ENCODE peak calls at places on chromosomes 2 and 18, in eight cellular contexts. One of them, this sample, is unnamed.

GRCh38 chr2:17539596-17539992 is 902 bp upstream of the VSNL1 start:
- DNase-seq in substantia nigra: no peak
- DNase-seq in CD8-positive, alpha-beta memory T cell: no peak
- DNase-seq in transverse colon: peak; percentile 63
- DNase-seq in IMR-90: no peak
- DNase-seq in prostate gland: no peak
- DNase-seq in OCI-LY7: no peak
- DNase-seq in HCT116: peak; percentile 62
- DNase-seq in this sample: no peak

GRCh38 chr18:55502346-55502710 is 85.7 kb downstream of the TCF4 start:
- DNase-seq in transverse colon: no peak
- DNase-seq in CD8-positive, alpha-beta memory T cell: no peak
- DNase-seq in substantia nigra: no peak
- DNase-seq in prostate gland: no peak
- DNase-seq in IMR-90: no peak
- DNase-seq in HCT116: no peak
- DNase-seq in OCI-LY7: no peak
- DNase-seq in this sample: no peak

GRCh38 chr2:30310955-30311354 is 79.6 kb downstream of the LBH start:
- DNase-seq in IMR-90: no peak
- DNase-seq in CD8-positive, alpha-beta memory T cell: no peak
- DNase-seq in substantia nigra: no peak
- DNase-seq in OCI-LY7: peak; percentile 82
- DNase-seq in HCT116: no peak
- DNase-seq in prostate gland: no peak
- DNase-seq in transverse colon: peak; percentile 42
- DNase-seq in this sample: no peak

GRCh38 chr2:189204322-189204941 is 24.9 kb upstream of the COL5A2 start:
- DNase-seq in OCI-LY7: no peak
- DNase-seq in HCT116: peak; percentile 22
- DNase-seq in substantia nigra: no peak
- DNase-seq in prostate gland: no peak
- DNase-seq in IMR-90: peak; percentile 67
- DNase-seq in CD8-positive, alpha-beta memory T cell: no peak
- DNase-seq in transverse colon: no peak
- DNase-seq in this sample: no peak

GRCh38 chr18:77103991-77104521 is 28.5 kb downstream of the MBP start:
- DNase-seq in prostate gland: no peak
- DNase-seq in IMR-90: no peak
- DNase-seq in HCT116: no peak
- DNase-seq in OCI-LY7: no peak
- DNase-seq in transverse colon: no peak
- DNase-seq in CD8-positive, alpha-beta memory T cell: no peak
- DNase-seq in substantia nigra: no peak
- DNase-seq in this sample: no peak

GRCh38 chr2:84884396-84884795 is 3.5 kb upstream of the TRABD2A start:
- DNase-seq in prostate gland: no peak
- DNase-seq in IMR-90: no peak
- DNase-seq in OCI-LY7: no peak
- DNase-seq in substantia nigra: no peak
- DNase-seq in transverse colon: no peak
- DNase-seq in CD8-positive, alpha-beta memory T cell: no peak
- DNase-seq in HCT116: no peak
- DNase-seq in this sample: no peak

GRCh38 chr18:46161721-46162421 is 57.7 kb downstream of the HAUS1 start:
- DNase-seq in transverse colon: no peak
- DNase-seq in IMR-90: no peak
- DNase-seq in HCT116: no peak
- DNase-seq in CD8-positive, alpha-beta memory T cell: no peak
- DNase-seq in substantia nigra: no peak
- DNase-seq in OCI-LY7: no peak
- DNase-seq in prostate gland: no peak
- DNase-seq in this sample: no peak

GRCh38 chr2:151483546-151483945 is 73.8 kb downstream of the RIF1 start:
- DNase-seq in CD8-positive, alpha-beta memory T cell: no peak
- DNase-seq in substantia nigra: no peak
- DNase-seq in OCI-LY7: no peak
- DNase-seq in prostate gland: no peak
- DNase-seq in transverse colon: no peak
- DNase-seq in HCT116: no peak
- DNase-seq in IMR-90: no peak
- DNase-seq in this sample: no peak

GRCh38 chr2:203934006-203934632 is 2.4 kb upstream of the ICOS start:
- DNase-seq in prostate gland: no peak
- DNase-seq in IMR-90: no peak
- DNase-seq in HCT116: no peak
- DNase-seq in transverse colon: no peak
- DNase-seq in OCI-LY7: no peak
- DNase-seq in substantia nigra: no peak
- DNase-seq in CD8-positive, alpha-beta memory T cell: peak; percentile 43
- DNase-seq in this sample: no peak

GRCh38 chr18:34661464-34662087 is 48.5 kb upstream of the DTNA start:
- DNase-seq in IMR-90: peak; percentile 51
- DNase-seq in CD8-positive, alpha-beta memory T cell: no peak
- DNase-seq in prostate gland: no peak
- DNase-seq in substantia nigra: no peak
- DNase-seq in transverse colon: no peak
- DNase-seq in OCI-LY7: peak; percentile 30
- DNase-seq in HCT116: peak; percentile 33
- DNase-seq in this sample: no peak

GRCh38 chr2:27966466-27966865 is 75.9 kb downstream of the BABAM2 start:
- DNase-seq in OCI-LY7: no peak
- DNase-seq in CD8-positive, alpha-beta memory T cell: no peak
- DNase-seq in substantia nigra: no peak
- DNase-seq in HCT116: no peak
- DNase-seq in transverse colon: no peak
- DNase-seq in prostate gland: peak; percentile 53
- DNase-seq in IMR-90: peak; percentile 15
- DNase-seq in this sample: no peak

GRCh38 chr2:16335606-16335930 is 330.1 kb downstream of the CYRIA start:
- DNase-seq in substantia nigra: no peak
- DNase-seq in transverse colon: no peak
- DNase-seq in CD8-positive, alpha-beta memory T cell: no peak
- DNase-seq in IMR-90: no peak
- DNase-seq in OCI-LY7: no peak
- DNase-seq in HCT116: no peak
- DNase-seq in prostate gland: no peak
- DNase-seq in this sample: no peak

GRCh38 chr2:175167076-175167791 is 769 bp downstream of the ATF2 start:
- DNase-seq in HCT116: no peak
- DNase-seq in prostate gland: no peak
- DNase-seq in OCI-LY7: peak; percentile 23
- DNase-seq in CD8-positive, alpha-beta memory T cell: no peak
- DNase-seq in substantia nigra: no peak
- DNase-seq in transverse colon: peak; percentile 33
- DNase-seq in IMR-90: no peak
- DNase-seq in this sample: no peak

GRCh38 chr2:80396276-80396675 is 91.7 kb upstream of the LRRTM1 start:
- DNase-seq in substantia nigra: no peak
- DNase-seq in prostate gland: no peak
- DNase-seq in HCT116: no peak
- DNase-seq in OCI-LY7: no peak
- DNase-seq in IMR-90: no peak
- DNase-seq in CD8-positive, alpha-beta memory T cell: no peak
- DNase-seq in transverse colon: no peak
- DNase-seq in this sample: no peak

GRCh38 chr2:20616341-20616871 is 34.5 kb downstream of the HS1BP3 start:
- DNase-seq in CD8-positive, alpha-beta memory T cell: no peak
- DNase-seq in transverse colon: no peak
- DNase-seq in IMR-90: no peak
- DNase-seq in OCI-LY7: no peak
- DNase-seq in prostate gland: no peak
- DNase-seq in substantia nigra: no peak
- DNase-seq in HCT116: no peak
- DNase-seq in this sample: no peak

GRCh38 chr2:160241251-160242137 is 41.4 kb upstream of the ITGB6 start:
- DNase-seq in CD8-positive, alpha-beta memory T cell: no peak
- DNase-seq in OCI-LY7: no peak
- DNase-seq in prostate gland: peak; percentile 61
- DNase-seq in substantia nigra: no peak
- DNase-seq in HCT116: peak; percentile 56
- DNase-seq in IMR-90: peak; percentile 81
- DNase-seq in transverse colon: peak; percentile 65
- DNase-seq in this sample: no peak

GRCh38 chr2:8225257-8225656 is 456.6 kb upstream of the ID2 start:
- DNase-seq in IMR-90: no peak
- DNase-seq in prostate gland: no peak
- DNase-seq in OCI-LY7: no peak
- DNase-seq in transverse colon: no peak
- DNase-seq in HCT116: no peak
- DNase-seq in substantia nigra: no peak
- DNase-seq in CD8-positive, alpha-beta memory T cell: no peak
- DNase-seq in this sample: no peak

GRCh38 chr2:232931636-232932035 is 61.6 kb downstream of the SNORC start:
- DNase-seq in prostate gland: no peak
- DNase-seq in IMR-90: no peak
- DNase-seq in substantia nigra: no peak
- DNase-seq in CD8-positive, alpha-beta memory T cell: no peak
- DNase-seq in OCI-LY7: no peak
- DNase-seq in HCT116: no peak
- DNase-seq in transverse colon: no peak
- DNase-seq in this sample: no peak

GRCh38 chr2:239164281-239164871 is 236.4 kb downstream of the HDAC4 start:
- DNase-seq in transverse colon: no peak
- DNase-seq in IMR-90: no peak
- DNase-seq in prostate gland: no peak
- DNase-seq in CD8-positive, alpha-beta memory T cell: peak; percentile 35
- DNase-seq in HCT116: no peak
- DNase-seq in substantia nigra: no peak
- DNase-seq in OCI-LY7: no peak
- DNase-seq in this sample: no peak

GRCh38 chr2:135168119-135168872 is 116.2 kb downstream of the RAB3GAP1 start:
- DNase-seq in transverse colon: no peak
- DNase-seq in OCI-LY7: no peak
- DNase-seq in substantia nigra: no peak
- DNase-seq in prostate gland: no peak
- DNase-seq in CD8-positive, alpha-beta memory T cell: no peak
- DNase-seq in HCT116: no peak
- DNase-seq in IMR-90: no peak
- DNase-seq in this sample: no peak

GRCh38 chr2:186339716-186340115 is 146.3 kb upstream of the ZC3H15 start:
- DNase-seq in substantia nigra: no peak
- DNase-seq in prostate gland: no peak
- DNase-seq in OCI-LY7: no peak
- DNase-seq in HCT116: no peak
- DNase-seq in CD8-positive, alpha-beta memory T cell: no peak
- DNase-seq in transverse colon: no peak
- DNase-seq in IMR-90: peak; percentile 26
- DNase-seq in this sample: no peak

GRCh38 chr2:127089466-127090235 is 17.3 kb downstream of the BIN1 start:
- DNase-seq in prostate gland: no peak
- DNase-seq in CD8-positive, alpha-beta memory T cell: no peak
- DNase-seq in OCI-LY7: no peak
- DNase-seq in HCT116: no peak
- DNase-seq in IMR-90: no peak
- DNase-seq in substantia nigra: no peak
- DNase-seq in transverse colon: no peak
- DNase-seq in this sample: no peak

GRCh38 chr2:41904459-41904858 is 143.4 kb upstream of the PKDCC start:
- DNase-seq in CD8-positive, alpha-beta memory T cell: no peak
- DNase-seq in OCI-LY7: no peak
- DNase-seq in HCT116: no peak
- DNase-seq in IMR-90: no peak
- DNase-seq in transverse colon: no peak
- DNase-seq in substantia nigra: no peak
- DNase-seq in prostate gland: no peak
- DNase-seq in this sample: no peak

GRCh38 chr2:230823264-230823964 is 41.3 kb upstream of the ITM2C start:
- DNase-seq in OCI-LY7: no peak
- DNase-seq in CD8-positive, alpha-beta memory T cell: no peak
- DNase-seq in prostate gland: no peak
- DNase-seq in transverse colon: no peak
- DNase-seq in IMR-90: no peak
- DNase-seq in substantia nigra: no peak
- DNase-seq in HCT116: no peak
- DNase-seq in this sample: no peak
- H3K27ac ChIP-seq in OCI-LY7: no peak overlapping the region
- H3K27ac ChIP-seq in CD8-positive, alpha-beta memory T cell: no peak overlapping the region
- H3K27ac ChIP-seq in prostate gland: no peak overlapping the region
- H3K27ac ChIP-seq in transverse colon: no peak overlapping the region
- H3K27ac ChIP-seq in IMR-90: no peak overlapping the region
- H3K27ac ChIP-seq in substantia nigra: no peak overlapping the region
- H3K27ac ChIP-seq in HCT116: no peak overlapping the region
- H3K27ac ChIP-seq in this sample: no peak overlapping the region

GRCh38 chr2:60366178-60366577 is 187.3 kb downstream of the BCL11A start:
- DNase-seq in transverse colon: peak; percentile 25
- DNase-seq in substantia nigra: no peak
- DNase-seq in prostate gland: no peak
- DNase-seq in OCI-LY7: peak; percentile 89
- DNase-seq in CD8-positive, alpha-beta memory T cell: no peak
- DNase-seq in HCT116: no peak
- DNase-seq in IMR-90: no peak
- DNase-seq in this sample: no peak
- H3K27ac ChIP-seq in transverse colon: no peak overlapping the region
- H3K27ac ChIP-seq in substantia nigra: no peak overlapping the region
- H3K27ac ChIP-seq in prostate gland: no peak overlapping the region
- H3K27ac ChIP-seq in OCI-LY7: peak overlapping the region; percentile 85
- H3K27ac ChIP-seq in CD8-positive, alpha-beta memory T cell: no peak overlapping the region
- H3K27ac ChIP-seq in HCT116: no peak overlapping the region
- H3K27ac ChIP-seq in IMR-90: no peak overlapping the region
- H3K27ac ChIP-seq in this sample: no peak overlapping the region

DNA sequence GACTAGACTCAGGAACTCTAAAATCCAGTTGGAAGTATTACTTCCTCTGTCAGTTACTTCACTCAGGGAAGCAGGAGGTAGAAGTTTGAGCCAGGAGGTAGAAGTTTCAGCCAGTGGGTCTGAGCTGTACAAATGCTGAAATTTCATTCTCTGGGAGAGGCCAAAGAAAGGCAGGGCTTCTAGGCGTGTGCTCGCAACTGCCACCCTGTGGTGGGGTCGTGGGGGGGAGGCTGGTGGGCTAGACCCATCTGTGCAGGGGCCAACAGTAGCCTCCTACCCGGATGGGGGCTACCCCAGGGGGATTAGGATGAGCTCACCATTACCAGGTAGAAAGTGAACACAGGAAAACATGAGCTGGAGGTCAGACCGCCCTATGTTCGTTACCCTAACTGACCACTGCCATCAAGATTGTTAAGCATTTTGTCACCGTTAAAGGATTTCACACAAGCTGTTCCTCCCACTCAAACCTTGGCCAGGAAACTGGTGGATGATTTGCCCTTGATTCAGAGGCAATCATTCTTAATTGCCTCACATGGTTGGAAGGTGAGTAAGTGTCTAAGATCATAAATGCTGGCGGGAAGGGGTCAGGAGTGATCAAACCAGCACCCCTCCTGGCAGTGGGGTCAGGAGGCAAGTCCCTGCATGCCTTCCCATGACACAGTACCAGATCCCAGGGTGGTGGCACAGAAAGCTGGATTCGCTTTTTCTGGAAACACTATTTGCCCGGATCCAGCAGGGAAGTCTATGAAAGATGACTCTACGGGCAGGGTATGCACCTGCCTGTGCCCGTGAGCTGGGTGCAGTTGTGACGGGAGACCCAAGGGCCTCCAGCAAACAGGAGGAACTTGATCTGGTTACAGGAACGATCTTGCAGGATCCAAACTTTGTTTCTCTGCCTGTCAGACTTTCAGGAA is 5.2 kb upstream of the FHL2 start:
- DNase-seq in transverse colon: peak; percentile 73
- DNase-seq in substantia nigra: no peak
- DNase-seq in OCI-LY7: no peak
- DNase-seq in HCT116: peak; percentile 93
- DNase-seq in CD8-positive, alpha-beta memory T cell: no peak
- DNase-seq in IMR-90: peak; percentile 94
- DNase-seq in prostate gland: peak; percentile 58
- DNase-seq in this sample: peak; percentile 83
- H3K27ac ChIP-seq in transverse colon: peak overlapping the region; percentile 86
- H3K27ac ChIP-seq in substantia nigra: no peak overlapping the region
- H3K27ac ChIP-seq in OCI-LY7: no peak overlapping the region
- H3K27ac ChIP-seq in HCT116: peak overlapping the region; percentile 83
- H3K27ac ChIP-seq in CD8-positive, alpha-beta memory T cell: no peak overlapping the region
- H3K27ac ChIP-seq in IMR-90: peak overlapping the region; percentile 75
- H3K27ac ChIP-seq in prostate gland: peak overlapping the region; percentile 45
- H3K27ac ChIP-seq in this sample: peak overlapping the region; percentile 98

GRCh38 chr2:168518555-168519066 is 62.5 kb downstream of the CERS6 start:
- DNase-seq in CD8-positive, alpha-beta memory T cell: no peak
- DNase-seq in transverse colon: no peak
- DNase-seq in substantia nigra: no peak
- DNase-seq in IMR-90: peak; percentile 34
- DNase-seq in OCI-LY7: no peak
- DNase-seq in prostate gland: no peak
- DNase-seq in HCT116: no peak
- DNase-seq in this sample: no peak
- H3K27ac ChIP-seq in CD8-positive, alpha-beta memory T cell: no peak overlapping the region
- H3K27ac ChIP-seq in transverse colon: no peak overlapping the region
- H3K27ac ChIP-seq in substantia nigra: no peak overlapping the region
- H3K27ac ChIP-seq in IMR-90: no peak overlapping the region
- H3K27ac ChIP-seq in OCI-LY7: no peak overlapping the region
- H3K27ac ChIP-seq in prostate gland: no peak overlapping the region
- H3K27ac ChIP-seq in HCT116: no peak overlapping the region
- H3K27ac ChIP-seq in this sample: peak overlapping the region; percentile 36

This sample was measured in epithelial cell of prostate.